ENCODE peak calls at places on chromosomes 6 and 20, in ten cellular contexts. E is transverse colon, N is tibial artery, K is cardiac muscle cell, P is lung, C is neural progenitor cell, U is HFFc6, Y is GM10248, D is GM23338, T is lower lobe of right lung. Z is an unnamed sample.

GRCh38 chr20:48962976-48963730 is 41.6 kb downstream of the ARFGEF2 start:
- DNase-seq in E (peak), N (no peak), K (no peak), P (no peak), C (no peak), U (no peak), Y (no peak), D (no peak), T (no peak), Z (no peak)

GRCh38 chr6:124917769-124918168 is 44.5 kb upstream of the RNF217 start:
- DNase-seq in E (no peak), N (no peak), K (no peak), P (no peak), C (no peak), U (no peak), Y (no peak), D (no peak), T (no peak), Z (no peak)

GRCh38 chr6:7769702-7770101 is 43.8 kb downstream of the BMP6 start:
- DNase-seq in E (no peak), N (no peak), K (no peak), P (no peak), C (no peak), U (peak), Y (no peak), D (no peak), T (no peak), Z (no peak)

GRCh38 chr20:56200456-56200855 is 48.1 kb upstream of the MC3R start:
- DNase-seq in E (no peak), N (no peak), K (no peak), P (no peak), C (no peak), U (no peak), Y (no peak), D (peak), T (no peak), Z (peak)

GRCh38 chr6:14897836-14898235 is 348.0 kb upstream of the JARID2 start:
- DNase-seq in E (no peak), N (no peak), K (no peak), P (no peak), C (no peak), U (no peak), Y (no peak), D (no peak), T (no peak), Z (no peak)

GRCh38 chr6:122042380-122042779 is 357.1 kb upstream of the HSF2 start:
- DNase-seq in E (no peak), N (no peak), K (no peak), P (no peak), C (no peak), U (no peak), Y (no peak), D (no peak), T (no peak), Z (peak)

GRCh38 chr6:80690611-80691090 is 584.2 kb downstream of the BCKDHB start:
- DNase-seq in E (no peak), N (no peak), K (no peak), P (no peak), C (no peak), U (peak), Y (no peak), D (no peak), T (no peak), Z (no peak)

GRCh38 chr6:12208190-12208589 is 82.0 kb upstream of the EDN1 start:
- DNase-seq in E (peak), N (peak), K (no peak), P (peak), C (no peak), U (no peak), Y (no peak), D (no peak), T (peak), Z (no peak)

GRCh38 chr20:40489886-40490285 is 199.2 kb downstream of the MAFB start:
- DNase-seq in E (no peak), N (no peak), K (no peak), P (no peak), C (no peak), U (no peak), Y (no peak), D (no peak), T (no peak), Z (no peak)

GRCh38 chr6:164731539-164731938 is 577.9 kb downstream of the C6orf118 start:
- DNase-seq in E (no peak), N (no peak), K (no peak), P (no peak), C (no peak), U (no peak), Y (no peak), D (no peak), T (no peak), Z (no peak)

DNA sequence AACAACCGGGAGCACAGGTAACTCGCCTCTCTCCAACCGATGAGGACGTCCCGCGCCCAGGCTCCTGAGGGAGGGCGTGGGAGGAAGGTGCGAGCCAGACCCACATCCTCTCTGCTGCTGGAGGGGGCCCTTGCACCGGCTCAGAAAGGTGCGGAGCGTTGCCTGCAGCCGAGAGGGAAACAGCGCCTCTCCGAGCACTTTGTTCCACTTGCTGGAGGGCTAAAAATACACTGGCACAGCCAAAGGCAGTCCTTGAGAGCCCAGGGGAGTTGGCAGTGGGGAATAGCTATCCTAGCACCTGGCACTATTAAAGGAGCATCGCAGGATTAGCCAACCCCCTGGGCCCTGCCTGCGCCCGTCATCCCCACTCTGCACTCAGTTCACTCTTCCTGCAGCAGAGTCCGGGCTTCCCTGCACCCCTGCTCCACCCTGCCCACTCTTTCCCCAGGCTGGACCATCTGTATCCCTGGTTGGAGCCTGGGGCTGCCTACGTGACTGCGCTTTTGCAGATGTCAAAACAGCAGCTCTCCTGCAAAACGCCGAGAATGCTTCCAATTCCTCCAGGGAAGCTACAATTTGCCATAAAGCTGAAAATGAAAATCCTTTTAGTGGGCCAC is 108.9 kb downstream of the SNX5 start:
- DNase-seq in E (no peak), N (no peak), K (peak), P (no peak), C (no peak), U (no peak), Y (peak), D (peak), T (no peak), Z (peak)
- TF ChIP-seq CTCF in E (no peak), N (no peak), K (no peak), P (no peak), C (no peak), U (no peak), Y (peak), D (no peak), T (no peak), Z (no peak)

DNA sequence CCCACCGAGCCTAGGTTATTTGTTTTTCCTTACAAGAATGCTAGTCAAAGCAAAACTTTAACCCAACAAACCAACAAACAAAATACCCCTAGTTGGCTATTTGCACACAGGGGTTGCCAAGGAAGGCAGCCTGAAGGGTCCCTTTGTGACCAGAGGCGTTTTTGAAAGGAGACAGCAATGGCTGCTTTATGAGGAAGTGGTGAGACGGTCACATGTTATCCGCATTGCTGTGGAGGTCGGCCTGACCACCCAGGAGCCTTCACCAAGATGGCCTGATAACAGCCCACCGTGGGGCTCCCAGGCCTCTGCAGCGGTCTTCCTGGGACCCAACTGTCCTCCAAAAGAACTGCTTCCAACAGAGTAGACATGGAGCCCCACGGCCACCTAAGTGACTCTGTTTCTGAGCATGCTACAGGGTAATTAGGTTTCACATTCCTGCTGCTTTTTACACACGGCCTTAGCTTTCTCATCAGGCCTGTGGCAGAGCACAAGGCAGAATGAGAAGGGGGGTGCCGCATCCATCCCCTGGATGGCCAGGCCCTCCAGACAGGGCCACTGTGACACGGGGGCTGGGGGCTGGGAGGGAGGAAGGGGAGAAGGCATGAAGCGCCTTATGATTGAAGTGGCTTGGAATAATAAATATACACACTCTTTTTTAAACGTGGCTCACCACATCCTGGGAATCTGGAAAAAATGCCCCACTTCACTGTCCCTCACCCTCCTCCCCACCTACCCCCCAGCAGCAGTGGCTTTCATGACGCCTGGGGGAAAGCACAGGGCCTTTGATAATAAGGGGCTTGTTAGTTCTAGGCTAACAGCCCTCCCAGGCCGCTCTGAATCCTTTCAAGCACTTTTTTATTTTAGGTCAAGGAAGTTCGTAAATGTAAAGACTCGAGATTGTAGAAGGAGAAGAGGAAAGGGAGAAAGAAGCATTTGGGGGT is 86.0 kb downstream of the CLIC5 start:
- DNase-seq in E (no peak), N (no peak), K (no peak), P (no peak), C (no peak), U (no peak), Y (no peak), D (no peak), T (no peak), Z (no peak)
- TF ChIP-seq CTCF in E (no peak), N (no peak), K (no peak), P (no peak), C (no peak), U (no peak), Y (no peak), D (no peak), T (no peak), Z (no peak)

GRCh38 chr6:42176981-42177380 is 3.8 kb downstream of the GUCA1A start:
- DNase-seq in E (no peak), N (no peak), K (no peak), P (no peak), C (no peak), U (no peak), Y (no peak), D (no peak), T (no peak), Z (no peak)

GRCh38 chr6:42177514-42178364 is 4.6 kb downstream of the GUCA1A start:
- DNase-seq in E (no peak), N (no peak), K (peak), P (no peak), C (peak), U (no peak), Y (no peak), D (peak), T (no peak), Z (peak)

GRCh38 chr6:42173101-42173500 is at the start of gene GUCA1A:
- DNase-seq in E (no peak), N (no peak), K (no peak), P (no peak), C (no peak), U (no peak), Y (no peak), D (no peak), T (no peak), Z (no peak)

GRCh38 chr6:42179261-42179955 is 6.2 kb downstream of the GUCA1A start:
- DNase-seq in E (no peak), N (no peak), K (no peak), P (no peak), C (no peak), U (no peak), Y (no peak), D (no peak), T (no peak), Z (no peak)

GRCh38 chr6:42175860-42176259 is 2.7 kb downstream of the GUCA1A start:
- DNase-seq in E (no peak), N (no peak), K (no peak), P (no peak), C (peak), U (no peak), Y (no peak), D (peak), T (no peak), Z (peak)
- TF ChIP-seq CTCF in E (no peak), N (no peak), K (peak), P (no peak), C (peak), U (peak), Y (no peak), D (peak), T (no peak), Z (peak)

DNA sequence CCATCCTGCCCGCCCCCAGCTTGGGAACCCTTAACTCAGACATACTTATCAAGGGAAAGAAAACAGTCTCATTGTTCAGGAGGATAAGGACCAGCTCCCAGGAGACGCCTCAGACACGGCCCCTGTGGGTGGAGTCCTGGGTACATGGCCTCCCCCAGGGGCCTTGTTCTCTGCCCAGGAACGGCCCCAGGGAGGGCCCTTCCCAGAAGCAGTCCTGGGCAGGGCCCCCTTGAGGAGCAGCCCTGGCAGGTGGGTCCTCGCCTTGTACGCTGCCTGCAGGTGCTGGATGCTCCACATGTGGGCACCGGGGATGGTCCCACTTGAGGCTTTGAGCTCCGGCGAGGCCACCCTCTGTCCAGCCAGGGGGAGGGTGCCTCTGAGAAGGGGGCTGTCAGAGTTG is 4.5 kb upstream of the GATA5 start:
- DNase-seq in E (no peak), N (no peak), K (no peak), P (no peak), C (no peak), U (no peak), Y (no peak), D (no peak), T (no peak), Z (no peak)
- TF ChIP-seq CTCF in E (no peak), N (no peak), K (no peak), P (no peak), C (no peak), U (no peak), Y (no peak), D (no peak), T (no peak), Z (no peak)

DNA sequence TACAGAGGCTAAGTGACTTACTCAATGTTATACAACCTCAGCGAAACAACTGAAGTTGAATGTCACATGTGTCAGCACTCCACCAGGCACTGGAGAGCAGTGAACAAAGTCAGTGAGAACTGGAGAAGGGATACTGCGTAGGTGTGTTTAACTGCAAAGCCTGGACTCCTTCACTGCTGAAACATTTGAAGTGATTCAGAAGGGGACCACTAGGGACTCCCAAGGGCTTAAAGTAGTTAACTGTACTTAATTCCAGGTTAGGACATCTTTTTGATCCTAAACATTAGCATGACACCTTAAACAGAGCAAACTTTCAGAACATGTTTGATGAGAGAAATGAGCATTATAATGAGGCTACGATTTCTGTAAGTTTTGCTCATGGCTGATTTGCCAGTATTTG is 45.0 kb upstream of the ZBTB24 start:
- DNase-seq in E (no peak), N (no peak), K (peak), P (no peak), C (peak), U (no peak), Y (no peak), D (peak), T (no peak), Z (no peak)
- TF ChIP-seq CTCF in E (no peak), N (no peak), K (peak), P (no peak), C (peak), U (peak), Y (no peak), D (peak), T (no peak), Z (no peak)

GRCh38 chr6:157162756-157163433 is 160.4 kb downstream of the TMEM242 start:
- DNase-seq in E (no peak), N (no peak), K (no peak), P (no peak), C (peak), U (no peak), Y (no peak), D (no peak), T (no peak), Z (no peak)
- TF ChIP-seq CTCF in E (no peak), N (no peak), K (no peak), P (no peak), C (peak), U (no peak), Y (no peak), D (no peak), T (no peak), Z (no peak)